ENCODE peak calls at places on chromosomes 3 and 15, in five cellular contexts. V, A, J, E and R are unnamed samples.

GRCh38 chr15:71610991-71611720 is 199.2 kb upstream of the NR2E3 start:
- DNase-seq in E (no peak), J (no peak), A (no peak), V (no peak), R (no peak)

GRCh38 chr15:44137750-44138149 is 57.3 kb downstream of the FRMD5 start:
- DNase-seq in V (no peak), J (no peak), E (no peak), A (no peak), R (no peak)

GRCh38 chr3:39467394-39468107 is at the start of gene MOBP:
- DNase-seq in V (no peak), A (no peak), E (no peak), J (no peak), R (no peak)

GRCh38 chr3:45098315-45098714 is 47.9 kb downstream of the CDCP1 start:
- DNase-seq in V (no peak), A (no peak), E (no peak), J (no peak), R (no peak)

GRCh38 chr15:82999905-83000671 is 11.4 kb downstream of the C15orf40 start:
- DNase-seq in V (no peak), E (no peak), J (no peak), A (peak; percentile 69), R (peak; percentile 83)

GRCh38 chr3:11476814-11477213 is 166.9 kb downstream of the VGLL4 start:
- DNase-seq in E (no peak), J (no peak), A (no peak), V (no peak), R (no peak)

GRCh38 chr15:49418811-49419210 is 4.2 kb upstream of the FGF7 start:
- DNase-seq in J (no peak), A (no peak), V (no peak), E (no peak), R (no peak)

GRCh38 chr3:8311321-8311720 is 190.3 kb upstream of the LMCD1 start:
- DNase-seq in E (no peak), V (no peak), A (no peak), J (no peak), R (no peak)

GRCh38 chr3:105647047-105647446 is 221.8 kb downstream of the CBLB start:
- DNase-seq in E (no peak), J (no peak), A (peak; percentile 76), V (no peak), R (no peak)

GRCh38 chr3:127035672-127036071 is 52.8 kb downstream of the PLXNA1 start:
- DNase-seq in V (peak; percentile 93), A (peak; percentile 55), E (peak; percentile 84), J (peak; percentile 83), R (no peak)

GRCh38 chr15:53462631-53463030 is 296.8 kb downstream of the WDR72 start:
- DNase-seq in A (no peak), E (no peak), V (no peak), J (no peak), R (no peak)

GRCh38 chr15:45630958-45631691 is 3.7 kb upstream of the SQOR start:
- DNase-seq in J (no peak), E (no peak), A (peak; percentile 48), V (no peak), R (peak; percentile 80)

GRCh38 chr3:186511245-186511644 is 32.9 kb downstream of the CRYGS start:
- DNase-seq in J (no peak), E (no peak), A (no peak), V (no peak), R (no peak)

GRCh38 chr3:127722104-127722784 is 49.5 kb downstream of the ABTB1 start:
- DNase-seq in E (no peak), J (peak; percentile 29), A (no peak), V (peak; percentile 26), R (no peak)

GRCh38 chr15:63045438-63046278 is 3.1 kb downstream of the TPM1 start:
- DNase-seq in V (no peak), J (no peak), E (no peak), A (no peak), R (no peak)

GRCh38 chr15:66578286-66578875 is 12.6 kb upstream of the LCTL start:
- DNase-seq in V (peak; percentile 10), E (no peak), J (no peak), A (no peak), R (no peak)

GRCh38 chr3:21562225-21562624 is 188.8 kb downstream of the ZNF385D start:
- DNase-seq in A (no peak), E (no peak), V (no peak), J (no peak), R (no peak)

GRCh38 chr3:18295171-18295920 is 129.8 kb downstream of the SATB1 start:
- DNase-seq in J (no peak), V (peak; percentile 52), A (peak; percentile 80), E (peak; percentile 9), R (peak; percentile 81)

GRCh38 chr3:47825590-47825989 is 22.7 kb downstream of the DHX30 start:
- DNase-seq in A (no peak), E (no peak), V (no peak), J (no peak), R (no peak)

GRCh38 chr3:134663646-134664456 is 13.0 kb upstream of the KY start:
- DNase-seq in J (no peak), A (no peak), E (no peak), V (no peak), R (peak; percentile 36)

GRCh38 chr3:123803521-123803920 is 80.6 kb downstream of the MYLK start:
- DNase-seq in V (no peak), J (no peak), E (no peak), A (no peak), R (no peak)

GRCh38 chr3:41258239-41258800 is 59.0 kb downstream of the CTNNB1 start:
- DNase-seq in E (no peak), V (no peak), A (no peak), J (no peak), R (peak; percentile 46)

GRCh38 chr15:42371125-42371524 is 11.8 kb downstream of the CAPN3 start:
- DNase-seq in A (peak; percentile 16), V (no peak), J (no peak), E (no peak), R (no peak)

GRCh38 chr15:42890161-42890913 is 30.2 kb downstream of the TTBK2 start:
- DNase-seq in E (no peak), A (peak; percentile 16), J (no peak), V (no peak), R (no peak)

GRCh38 chr15:65558336-65558735 is 28.1 kb downstream of the HACD3 start:
- DNase-seq in E (no peak), V (no peak), A (no peak), J (no peak), R (peak; percentile 21)

GRCh38 chr3:187889601-187890404 is 144.5 kb upstream of the BCL6 start:
- DNase-seq in A (no peak), J (peak; percentile 77), E (no peak), V (no peak), R (no peak)

GRCh38 chr3:99633887-99634558 is 4.4 kb upstream of the COL8A1 start:
- DNase-seq in J (no peak), E (no peak), A (no peak), V (no peak), R (no peak)

DNA sequence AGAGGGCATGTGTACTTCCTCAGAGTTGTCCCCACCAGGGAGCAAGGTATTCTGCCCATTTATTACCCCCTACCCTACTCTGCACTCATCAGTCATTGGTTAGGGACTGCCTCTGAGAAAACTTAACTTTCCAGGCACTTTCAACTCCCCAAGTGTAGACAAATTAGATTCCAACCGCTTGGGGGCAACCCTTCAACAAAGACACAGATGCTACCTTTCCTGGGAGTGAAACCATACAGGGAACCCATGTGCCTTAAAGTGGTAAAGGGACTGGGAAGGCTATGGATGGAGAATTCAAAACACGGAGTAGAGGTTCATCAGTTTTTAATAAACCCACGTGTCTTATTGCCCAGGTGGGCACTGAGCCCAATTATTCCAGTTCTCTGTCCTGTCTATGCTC is 19.4 kb upstream of the UBE2E2 start:
- DNase-seq in V (no peak), E (no peak), A (peak; percentile 67), J (no peak), R (peak; percentile 77)
- TF ChIP-seq CTCF in V (no peak), E (no peak), A (peak; percentile 69), J (peak; percentile 44), R (peak; percentile 65)

DNA sequence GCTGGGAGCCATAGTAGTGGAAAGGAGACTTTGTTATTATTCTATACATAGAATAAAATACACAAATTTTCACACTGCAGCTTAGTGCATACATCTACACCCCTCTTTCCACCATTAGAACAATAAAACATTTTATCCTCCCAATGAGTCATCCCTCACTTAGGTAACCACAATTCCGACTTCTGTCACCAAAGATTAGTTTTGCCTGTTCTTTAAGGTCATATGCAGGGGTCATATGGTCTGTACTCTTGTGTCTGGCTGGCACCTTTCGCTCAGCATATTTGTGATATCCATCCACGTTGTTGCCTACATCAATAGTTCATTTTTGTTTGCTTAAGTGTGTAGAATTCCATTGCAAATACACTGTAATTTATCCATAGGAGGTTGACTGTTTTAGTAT is 399.4 kb downstream of the SHQ1 start:
- DNase-seq in J (no peak), V (no peak), A (no peak), E (no peak), R (peak; percentile 15)
- H3K4me3 ChIP-seq in J (no peak overlapping the region), V (no peak overlapping the region), A (no peak overlapping the region), E (no peak overlapping the region), R (no peak overlapping the region)

GRCh38 chr3:31648286-31648968 is 115.7 kb downstream of the STT3B start:
- DNase-seq in A (no peak), J (no peak), E (no peak), V (no peak), R (no peak)
- H3K9me3 ChIP-seq in A (peaks cover 65% of the 10 kb centered on the region), J (peaks cover 9% of the 10 kb centered on the region), E (no peaks in the 10 kb centered on the region), V (no peaks in the 10 kb centered on the region), R (no peaks in the 10 kb centered on the region)

DNA sequence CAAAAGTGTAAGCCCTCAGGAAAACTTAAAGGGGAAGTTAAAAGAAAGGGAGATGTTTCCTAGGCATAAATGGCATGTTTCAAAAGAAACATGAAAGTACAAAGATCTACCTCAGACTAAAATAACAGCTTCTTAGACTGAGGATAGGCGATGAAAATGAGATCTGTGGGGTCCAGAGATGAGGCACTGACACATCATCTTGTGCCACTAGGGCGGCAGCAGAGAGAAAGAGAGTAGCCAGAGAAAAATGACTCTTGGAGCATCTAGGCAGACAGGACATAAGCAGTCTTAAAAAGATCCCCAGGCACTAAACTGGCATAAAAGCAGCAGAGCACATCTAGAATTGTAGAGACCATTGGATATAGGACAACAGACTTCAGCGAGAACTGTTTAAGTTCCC is 42.5 kb upstream of the RFX7 start:
- DNase-seq in E (no peak), A (peak; percentile 8), V (no peak), J (no peak), R (no peak)
- TF ChIP-seq CTCF in E (no peak), A (peak; percentile 14), V (no peak), J (no peak), R (peak; percentile 6)

DNA sequence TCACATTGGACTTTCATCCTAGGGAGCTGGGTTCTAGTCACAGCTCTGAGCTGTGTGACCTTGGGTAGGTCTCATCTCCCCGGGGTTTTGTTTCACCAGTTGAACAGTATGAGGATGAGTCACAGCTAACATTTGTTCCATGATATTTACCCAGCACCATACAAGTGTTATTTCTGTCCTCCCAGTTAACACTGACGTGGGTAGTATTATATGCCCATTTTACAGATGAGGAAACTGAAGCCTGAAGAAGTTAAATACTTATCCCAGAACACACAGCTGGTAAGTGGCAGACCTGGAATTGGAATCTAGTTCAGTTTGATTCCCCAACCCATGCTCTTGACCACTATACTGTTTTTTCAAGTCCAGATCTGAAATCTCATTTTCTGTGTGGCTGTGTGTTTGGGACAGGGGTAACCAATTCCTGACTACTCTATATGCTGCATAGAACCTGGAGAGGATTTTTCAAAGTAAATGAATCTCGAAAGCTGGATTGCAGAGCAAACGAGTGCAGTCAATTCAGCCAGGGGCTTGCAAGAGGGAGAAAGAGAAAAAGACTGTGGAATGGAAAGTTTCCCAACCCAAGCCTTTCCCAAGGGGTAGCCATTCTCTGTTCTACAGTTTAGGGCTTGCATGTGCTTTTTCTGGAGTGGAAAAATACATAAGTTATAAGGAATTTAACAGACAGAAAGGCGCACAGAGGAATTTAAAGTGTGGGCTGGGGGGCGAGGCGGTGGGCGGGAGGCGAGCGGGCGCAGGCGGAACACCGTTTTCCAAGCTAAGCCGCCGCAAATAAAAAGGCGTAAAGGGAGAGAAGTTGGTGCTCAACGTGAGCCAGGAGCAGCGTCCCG is 684 bp upstream of the RARB start:
- DNase-seq in J (no peak), V (no peak), A (peak; percentile 83), E (no peak), R (peak; percentile 63)
- H3K4me3 ChIP-seq in J (peak overlapping the region; percentile 71), V (peak overlapping the region; percentile 70), A (peak overlapping the region; percentile 68), E (peak overlapping the region; percentile 59), R (peak overlapping the region; percentile 81)